ENCODE peak calls at places on chromosomes 5 and 9, in six cellular contexts. T, J, K, G, X and O are unnamed samples.

GRCh38 chr9:135187365-135187764 is 99.9 kb downstream of the OLFM1 start:
- DNase-seq in K (no peak), G (no peak), J (no peak), X (no peak), T (no peak), O (no peak)

GRCh38 chr9:117307701-117308100 is 107.2 kb downstream of the ASTN2 start:
- DNase-seq in G (no peak), X (no peak), K (no peak), J (no peak), T (no peak), O (no peak)

GRCh38 chr9:35367451-35367850 is 122.5 kb upstream of the RUSC2 start:
- DNase-seq in K (no peak), X (no peak), G (no peak), T (no peak), J (no peak), O (no peak)

GRCh38 chr5:72248352-72249032 is 71.5 kb downstream of the MRPS27 start:
- DNase-seq in J (peak; percentile 71), K (no peak), X (no peak), G (peak; percentile 52), T (no peak), O (no peak)

GRCh38 chr9:127987103-127987614 is 6.4 kb upstream of the EEIG1 start:
- DNase-seq in J (no peak), X (no peak), T (no peak), K (peak; percentile 47), G (no peak), O (no peak)

GRCh38 chr5:119470105-119470763 is 17.9 kb downstream of the HSD17B4 start:
- DNase-seq in T (peak; percentile 57), G (no peak), J (no peak), X (peak; percentile 50), K (no peak), O (no peak)

GRCh38 chr5:72171667-72172066 is 64.4 kb downstream of the MAP1B start:
- DNase-seq in G (no peak), T (no peak), X (no peak), K (no peak), J (no peak), O (no peak)

GRCh38 chr9:135256568-135257354 is 169.3 kb downstream of the OLFM1 start:
- DNase-seq in X (no peak), J (no peak), G (no peak), T (no peak), K (no peak), O (no peak)

GRCh38 chr5:117731445-117731844 is 1156.8 kb upstream of the SEMA6A start:
- DNase-seq in X (no peak), K (no peak), T (no peak), J (no peak), G (no peak), O (no peak)

GRCh38 chr9:109414125-109414785 is 83.9 kb downstream of the PTPN3 start:
- DNase-seq in X (no peak), K (no peak), T (no peak), J (no peak), G (no peak), O (no peak)

GRCh38 chr9:85600675-85601263 is 141.0 kb downstream of the AGTPBP1 start:
- DNase-seq in T (peak; percentile 61), X (no peak), G (no peak), K (no peak), J (no peak), O (peak; percentile 26)

GRCh38 chr5:115601709-115602584 is at the start of gene TICAM2:
- DNase-seq in G (peak; percentile 48), J (no peak), T (peak; percentile 80), X (peak; percentile 77), K (no peak), O (peak; percentile 40)

GRCh38 chr5:177504086-177505056 is 5.3 kb downstream of the DOK3 start:
- DNase-seq in G (no peak), T (no peak), K (no peak), X (no peak), J (no peak), O (no peak)

GRCh38 chr9:120043448-120043847 is 536.5 kb downstream of the CDK5RAP2 start:
- DNase-seq in X (no peak), K (no peak), G (no peak), T (no peak), J (no peak), O (no peak)

GRCh38 chr9:91572044-91572443 is 148.4 kb upstream of the NFIL3 start:
- DNase-seq in G (no peak), X (no peak), K (no peak), T (no peak), J (no peak), O (no peak)

GRCh38 chr5:135578685-135579341 is at the start of gene CXCL14:
- DNase-seq in X (no peak), G (no peak), J (no peak), K (no peak), T (peak; percentile 68), O (no peak)

GRCh38 chr5:8710426-8710930 is 835.4 kb downstream of the SEMA5A start:
- DNase-seq in X (no peak), J (no peak), T (no peak), K (no peak), G (no peak), O (no peak)

GRCh38 chr5:51387854-51388320 is 4.6 kb downstream of the ISL1 start:
- DNase-seq in J (no peak), K (no peak), T (no peak), X (no peak), G (no peak), O (no peak)

GRCh38 chr9:83106272-83106671 is 43.3 kb upstream of the RASEF start:
- DNase-seq in X (no peak), K (no peak), T (no peak), G (no peak), J (no peak), O (no peak)

GRCh38 chr5:174610968-174611367 is 113.4 kb upstream of the MSX2 start:
- DNase-seq in G (no peak), K (no peak), X (no peak), J (no peak), T (no peak), O (no peak)

GRCh38 chr9:14147738-14148137 is 166.2 kb downstream of the NFIB start:
- DNase-seq in K (no peak), G (no peak), T (no peak), J (no peak), X (no peak), O (no peak)

GRCh38 chr5:109479260-109479860 is 69.6 kb upstream of the PJA2 start:
- DNase-seq in K (peak; percentile 18), J (no peak), G (no peak), T (no peak), X (no peak), O (no peak)

GRCh38 chr5:109045710-109046109 is 298.0 kb downstream of the FER start:
- DNase-seq in T (no peak), X (no peak), K (no peak), G (no peak), J (no peak), O (no peak)

GRCh38 chr9:15264918-15265317 is 42.1 kb downstream of the TTC39B start:
- DNase-seq in X (no peak), T (no peak), K (no peak), J (no peak), G (no peak), O (peak; percentile 37)

GRCh38 chr9:15268317-15268716 is 38.7 kb downstream of the TTC39B start:
- DNase-seq in J (no peak), X (no peak), K (no peak), T (no peak), G (no peak), O (no peak)

DNA sequence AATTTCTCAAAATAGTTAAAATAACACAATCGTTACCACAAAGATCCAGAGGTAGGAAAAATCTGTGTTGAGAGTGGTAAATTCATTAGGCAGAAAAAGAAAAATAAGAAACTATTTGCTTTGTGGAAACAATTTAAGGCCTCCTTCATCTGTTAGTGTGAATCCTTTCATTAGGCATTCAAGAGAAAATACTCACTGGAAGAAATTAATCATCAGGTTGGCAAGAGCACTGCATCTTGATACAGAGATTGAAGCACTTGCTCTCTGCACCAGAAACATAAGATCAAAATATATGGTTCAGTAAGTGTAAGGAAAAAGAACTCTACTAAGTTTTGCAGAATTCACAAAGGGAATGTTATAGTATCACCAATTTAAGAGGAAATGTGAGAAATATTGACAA is 44.4 kb downstream of the TTC39B start:
- DNase-seq in K (no peak), X (no peak), T (no peak), J (no peak), G (no peak), O (no peak)
- H2AFZ ChIP-seq in K (no peak overlapping the region), X (no peak overlapping the region), T (no peak overlapping the region), J (no peak overlapping the region), G (no peak overlapping the region), O (no peak overlapping the region)

GRCh38 chr5:56449071-56449470 is 215.9 kb upstream of the ANKRD55 start:
- DNase-seq in K (no peak), G (no peak), T (no peak), X (no peak), J (no peak), O (no peak)
- TF ChIP-seq JUND in K (no peak), G (no peak), T (no peak), X (no peak), J (no peak), O (no peak)

GRCh38 chr9:26169684-26170083 is 491.4 kb upstream of the TUSC1 start:
- DNase-seq in J (no peak), G (no peak), T (no peak), X (no peak), K (no peak), O (no peak)
- H2AFZ ChIP-seq in J (no peak overlapping the region), G (no peak overlapping the region), T (peak overlapping the region; percentile 3), X (no peak overlapping the region), K (no peak overlapping the region), O (peak overlapping the region; percentile 78)

GRCh38 chr5:131167615-131168014 is 2.6 kb upstream of the HINT1 start:
- DNase-seq in K (no peak), X (no peak), T (no peak), J (no peak), G (no peak), O (no peak)

GRCh38 chr5:131160134-131160533 is 4.9 kb downstream of the HINT1 start:
- DNase-seq in G (no peak), K (no peak), X (no peak), J (no peak), T (no peak), O (no peak)

GRCh38 chr5:131164161-131164930 is 710 bp downstream of the HINT1 start:
- DNase-seq in X (no peak), K (peak; percentile 46), G (peak; percentile 69), J (no peak), T (peak; percentile 77), O (peak; percentile 89)

GRCh38 chr5:131164931-131165727 is at the start of gene HINT1:
- DNase-seq in G (peak; percentile 94), J (peak; percentile 79), T (peak; percentile 93), K (peak; percentile 82), X (peak; percentile 75), O (peak; percentile 96)

DNA sequence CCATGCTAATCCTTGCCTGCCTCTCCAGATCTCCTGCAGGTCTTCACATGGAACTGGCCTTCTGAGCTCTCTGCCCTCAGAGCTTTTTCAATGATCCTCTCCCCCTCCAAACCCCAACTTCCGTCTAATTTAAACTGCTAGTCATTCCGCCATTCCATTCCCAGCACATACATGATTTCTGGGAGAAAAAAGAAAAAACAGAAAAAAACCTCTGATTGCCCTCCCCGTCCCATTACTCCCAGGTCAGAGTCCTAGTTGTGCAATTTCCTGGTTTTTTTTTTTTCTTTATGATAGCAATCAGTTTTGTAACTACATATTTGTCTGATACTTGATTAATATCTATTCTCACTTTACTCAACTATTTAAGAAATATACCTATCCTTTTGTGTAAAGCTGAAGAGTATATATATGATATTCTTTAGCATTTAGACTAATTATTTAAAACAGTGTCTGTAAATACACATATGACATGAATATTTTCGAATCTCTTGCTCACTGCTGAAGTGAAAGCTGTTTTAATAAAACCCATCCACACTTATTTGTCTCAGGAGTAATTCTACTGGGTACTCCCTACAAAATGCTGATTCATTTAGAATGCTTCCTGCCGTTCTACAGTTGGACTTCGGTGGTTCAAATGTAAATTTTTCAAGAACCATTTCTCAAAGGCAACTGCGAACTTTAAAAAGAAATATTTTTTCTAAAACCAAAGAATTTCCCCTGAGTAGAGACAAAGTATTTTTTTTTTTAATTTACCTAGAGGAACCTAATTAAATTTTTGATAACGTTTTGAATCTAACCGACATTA is 1.5 kb downstream of the HINT1 start:
- DNase-seq in J (no peak), G (no peak), K (peak; percentile 75), T (no peak), X (no peak), O (no peak)
- TF ChIP-seq JUND in J (no peak), G (no peak), K (no peak), T (no peak), X (no peak), O (no peak)